ENCODE peak calls at places on chromosomes 11 and 22, in four cellular contexts. M, O, F and W are unnamed samples.
A peak's percentile ranks its signal among the peaks of the same experiment; 100 is the strongest.

GRCh38 chr22:28025333-28025732 is 106.3 kb upstream of the PITPNB start:
- DNase-seq in O (no peak), F (no peak), M (no peak), W (peak; percentile 53)

GRCh38 chr11:17012712-17013547 is 1.3 kb downstream of the PLEKHA7 start:
- DNase-seq in O (peak; percentile 78), M (no peak), F (peak; percentile 94), W (no peak)

GRCh38 chr22:31272522-31273446 is 19.5 kb downstream of the PIK3IP1 start:
- DNase-seq in O (peak; percentile 89), F (peak; percentile 66), M (no peak), W (no peak)

GRCh38 chr11:58958500-58958899 is 19.2 kb downstream of the GLYATL1 start:
- DNase-seq in M (no peak), O (peak; percentile 49), F (peak; percentile 44), W (no peak)

GRCh38 chr11:35111171-35112055 is 27.6 kb upstream of the CD44 start:
- DNase-seq in O (no peak), F (peak; percentile 88), M (no peak), W (no peak)

GRCh38 chr11:114820621-114821020 is 142.3 kb downstream of the NXPE2 start:
- DNase-seq in F (no peak), M (no peak), O (no peak), W (no peak)

GRCh38 chr11:124953753-124954624 is at the start of gene CCDC15:
- DNase-seq in M (peak; percentile 95), O (peak; percentile 99), F (peak; percentile 99), W (peak; percentile 98)

GRCh38 chr22:48445113-48445827 is 1382.4 kb downstream of the BRD1 start:
- DNase-seq in O (no peak), F (no peak), M (no peak), W (no peak)

GRCh38 chr11:13016415-13016814 is 7.3 kb downstream of the RASSF10 start:
- DNase-seq in M (no peak), O (no peak), F (peak; percentile 39), W (no peak)

GRCh38 chr11:95182397-95182796 is 48.6 kb downstream of the SESN3 start:
- DNase-seq in O (no peak), M (no peak), F (no peak), W (no peak)

GRCh38 chr11:61860054-61860903 is 31.1 kb downstream of the FADS3 start:
- DNase-seq in O (no peak), M (no peak), F (peak; percentile 20), W (no peak)

GRCh38 chr11:12286606-12287005 is 90.8 kb upstream of the PARVA start:
- DNase-seq in F (no peak), O (no peak), M (no peak), W (no peak)

GRCh38 chr11:47569646-47570045 is 4.2 kb downstream of the PTPMT1 start:
- DNase-seq in M (no peak), F (no peak), O (no peak), W (no peak)

GRCh38 chr22:50308597-50308935 is 1.1 kb upstream of the PLXNB2 start:
- DNase-seq in M (peak; percentile 62), O (peak; percentile 39), F (no peak), W (no peak)

GRCh38 chr11:44708063-44708462 is 18.7 kb upstream of the TSPAN18 start:
- DNase-seq in F (no peak), M (peak; percentile 43), O (no peak), W (no peak)

GRCh38 chr11:93396356-93396755 is 65.8 kb downstream of the DEUP1 start:
- DNase-seq in M (no peak), O (peak; percentile 8), F (no peak), W (no peak)

GRCh38 chr11:126485021-126485781 is 129.7 kb downstream of the ST3GAL4 start:
- DNase-seq in M (no peak), F (peak; percentile 21), O (no peak), W (no peak)

GRCh38 chr11:96075532-96075959 is 151.6 kb upstream of the MTMR2 start:
- DNase-seq in M (no peak), O (no peak), F (no peak), W (no peak)

GRCh38 chr11:125637840-125638239 is 12.9 kb downstream of the CHEK1 start:
- DNase-seq in M (no peak), F (peak; percentile 23), O (no peak), W (no peak)

GRCh38 chr11:35618497-35619029 is 303 bp downstream of the FJX1 start:
- DNase-seq in O (peak; percentile 72), F (peak; percentile 34), M (no peak), W (peak; percentile 85)

GRCh38 chr11:43547900-43548381 is 132.6 kb upstream of the HSD17B12 start:
- DNase-seq in O (peak; percentile 47), F (no peak), M (no peak), W (no peak)

GRCh38 chr11:65417221-65417701 is 5.3 kb upstream of the NEAT1 start:
- DNase-seq in M (peak; percentile 34), O (no peak), F (no peak), W (peak; percentile 82)

GRCh38 chr11:75380716-75381420 is 18.4 kb upstream of the RPS3 start:
- DNase-seq in F (peak; percentile 41), O (no peak), M (no peak), W (no peak)

GRCh38 chr22:19687561-19688300 is 26.6 kb upstream of the SEPTIN5 start:
- DNase-seq in M (no peak), F (no peak), O (no peak), W (no peak)

GRCh38 chr11:60887531-60887930 is 18.9 kb downstream of the PRPF19 start:
- DNase-seq in O (peak; percentile 70), M (no peak), F (peak; percentile 79), W (no peak)

GRCh38 chr11:32081129-32081641 is 9.7 kb upstream of the RCN1 start:
- DNase-seq in O (no peak), M (no peak), F (peak; percentile 59), W (no peak)

GRCh38 chr22:48500481-48501230 is 1327.0 kb downstream of the BRD1 start:
- DNase-seq in F (no peak), M (no peak), O (no peak), W (no peak)

GRCh38 chr11:58292017-58292416 is 24.0 kb upstream of the OR10W1 start:
- DNase-seq in F (no peak), M (no peak), O (no peak), W (no peak)

GRCh38 chr11:83521647-83522596 is 235.8 kb upstream of the CCDC90B start:
- DNase-seq in O (peak; percentile 57), F (peak; percentile 15), M (no peak), W (no peak)

GRCh38 chr11:65717906-65718305 is 2.7 kb downstream of the RNASEH2C start:
- DNase-seq in M (no peak), O (no peak), F (no peak), W (no peak)

GRCh38 chr11:3225826-3226750 is 6.1 kb downstream of the MRGPRE start:
- DNase-seq in M (no peak), F (no peak), O (no peak), W (peak; percentile 79)

GRCh38 chr11:119942021-119942420 is 195.9 kb downstream of the TRIM29 start:
- DNase-seq in M (no peak), O (no peak), F (no peak), W (no peak)
- TF ChIP-seq CTCF in M (no peak), O (no peak), F (no peak), W (no peak)

GRCh38 chr11:90288207-90288821 is 65.5 kb upstream of the CHORDC1 start:
- DNase-seq in M (no peak), O (peak; percentile 56), F (peak; percentile 53), W (no peak)
- TF ChIP-seq CTCF in M (no peak), O (peak; percentile 85), F (peak; percentile 92), W (peak; percentile 66)

GRCh38 chr11:21137813-21138212 is 468.4 kb downstream of the NELL1 start:
- DNase-seq in F (no peak), O (no peak), M (no peak), W (no peak)

GRCh38 chr11:21144556-21144955 is 475.2 kb downstream of the NELL1 start:
- DNase-seq in O (no peak), F (no peak), M (no peak), W (no peak)

DNA sequence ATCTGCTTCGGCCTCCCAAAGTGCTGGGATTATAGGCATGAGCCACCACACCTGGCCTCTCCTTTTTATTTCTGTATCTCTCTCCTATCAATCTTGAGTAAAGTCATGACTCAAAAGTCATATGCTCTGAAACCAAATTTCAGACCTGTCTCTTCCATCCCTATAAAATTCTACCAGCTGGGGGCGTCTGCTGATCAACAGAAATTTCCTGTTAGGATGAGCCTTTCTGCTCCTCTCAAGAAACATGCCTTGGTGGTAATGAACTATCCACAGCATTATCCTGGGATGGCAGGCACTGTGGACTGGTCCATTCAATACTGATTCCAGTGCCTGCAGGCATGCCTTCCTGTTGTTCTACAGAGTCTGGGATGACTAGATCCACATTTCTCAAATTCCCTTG is 472.6 kb downstream of the NELL1 start:
- DNase-seq in M (no peak), O (peak; percentile 46), F (no peak), W (no peak)
- TF ChIP-seq CTCF in M (no peak), O (peak; percentile 58), F (no peak), W (no peak)

DNA sequence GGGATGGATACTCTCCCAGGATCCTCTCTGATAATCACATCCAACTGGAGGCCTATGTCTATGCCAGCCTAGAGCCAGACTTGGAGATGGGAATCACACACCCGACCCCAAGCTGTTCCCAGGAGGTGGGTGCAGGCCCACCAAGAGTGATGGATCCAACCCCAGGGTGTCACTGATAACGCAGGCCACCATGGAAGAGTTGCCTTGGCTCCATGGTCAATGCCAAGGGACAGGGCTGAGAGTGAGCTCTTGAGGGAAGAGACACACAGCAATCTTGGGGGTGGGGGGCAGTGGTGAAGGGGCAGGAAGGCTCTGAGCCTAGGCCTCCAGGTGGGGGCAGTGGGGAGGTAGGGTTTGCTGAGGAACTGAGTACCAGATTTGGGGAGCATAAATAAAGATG is 16.9 kb downstream of the TUB start:
- DNase-seq in M (no peak), F (no peak), O (no peak), W (peak; percentile 75)
- TF ChIP-seq CTCF in M (no peak), F (no peak), O (no peak), W (no peak)

GRCh38 chr11:113553905-113554304 is 78.7 kb upstream of the DRD2 start:
- DNase-seq in O (peak; percentile 31), M (no peak), F (no peak), W (no peak)
- TF ChIP-seq CTCF in O (peak; percentile 42), M (no peak), F (peak; percentile 40), W (peak; percentile 32)

GRCh38 chr11:69512790-69513189 is 31.3 kb downstream of the LINC01488 start:
- DNase-seq in F (no peak), M (no peak), O (no peak), W (no peak)
- TF ChIP-seq CTCF in F (no peak), M (no peak), O (no peak), W (no peak)

GRCh38 chr11:66834539-66834845 is 8.7 kb upstream of the RCE1 start:
- DNase-seq in M (no peak), O (no peak), F (no peak), W (no peak)
- TF ChIP-seq CTCF in M (no peak), O (no peak), F (peak; percentile 14), W (no peak)

GRCh38 chr22:43236401-43237166 is 49.6 kb upstream of the TTLL12 start:
- DNase-seq in M (no peak), F (no peak), O (no peak), W (no peak)
- TF ChIP-seq CTCF in M (no peak), F (no peak), O (no peak), W (no peak)

DNA sequence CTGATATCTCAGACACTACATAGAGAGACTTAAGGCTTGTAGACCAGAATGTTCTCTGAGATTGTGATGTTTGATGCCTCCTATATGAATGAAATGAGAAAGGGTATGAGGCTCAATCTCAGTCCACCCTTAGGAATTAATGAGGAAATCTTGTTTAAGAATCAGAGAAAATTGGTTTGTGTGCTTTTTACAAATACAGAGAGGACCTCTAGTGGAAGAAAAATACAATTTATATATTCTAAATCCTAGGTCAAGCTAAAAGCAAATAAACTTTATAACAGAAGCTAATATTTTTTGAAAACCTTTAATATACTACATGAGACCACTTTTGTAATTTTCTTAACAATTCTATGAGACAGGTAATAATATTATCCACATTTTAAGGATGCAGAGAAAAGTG is 5.0 kb upstream of the OR52H1 start:
- DNase-seq in F (peak; percentile 7), M (no peak), O (no peak), W (no peak)
- TF ChIP-seq CTCF in F (peak; percentile 52), M (no peak), O (peak; percentile 33), W (peak; percentile 37)